ENCODE peak calls at places on chromosomes 13 and 19, in six cellular contexts. H, O, G, P, T and F are unnamed samples.

GRCh38 chr13:73822671-73823592 is 311.3 kb downstream of the KLF12 start:
- ATAC-seq in H (peak), P (no peak), T (no peak), G (peak), O (no peak), F (peak)

GRCh38 chr19:55406869-55407624 is 541 bp downstream of the UBE2S start:
- ATAC-seq in T (peak), O (peak), G (no peak), H (peak), P (no peak), F (peak)

GRCh38 chr13:105345116-105345515 is 1190.3 kb downstream of the EFNB2 start:
- ATAC-seq in O (no peak), G (no peak), P (no peak), T (no peak), H (no peak), F (no peak)

GRCh38 chr19:50287331-50287730 is 41.8 kb downstream of the KCNC3 start:
- ATAC-seq in H (no peak), G (no peak), P (no peak), T (no peak), O (no peak), F (no peak)

GRCh38 chr13:51721485-51721884 is 82.5 kb downstream of the DHRS12 start:
- ATAC-seq in P (peak), H (no peak), G (peak), T (peak), O (peak), F (peak)

GRCh38 chr19:1258707-1259205 is 10.4 kb downstream of the MIDN start:
- ATAC-seq in H (peak), O (no peak), P (no peak), G (no peak), T (no peak), F (no peak)

GRCh38 chr13:73933795-73934194 is 200.4 kb downstream of the KLF12 start:
- ATAC-seq in H (peak), O (no peak), G (no peak), T (no peak), P (no peak), F (no peak)

GRCh38 chr19:44587863-44588752 is 25.3 kb upstream of the IGSF23 start:
- ATAC-seq in T (no peak), H (peak), O (no peak), P (no peak), G (no peak), F (peak)

GRCh38 chr19:19866599-19867248 is 1.0 kb downstream of the ZNF253 start:
- ATAC-seq in T (no peak), O (no peak), G (no peak), P (no peak), H (peak), F (peak)

GRCh38 chr13:30792257-30793000 is 57.1 kb downstream of the ALOX5AP start:
- ATAC-seq in T (peak), G (peak), P (peak), O (peak), H (no peak), F (no peak)

GRCh38 chr13:98990701-98991100 is 12.8 kb upstream of the DOCK9 start:
- ATAC-seq in G (no peak), P (no peak), T (no peak), O (no peak), H (no peak), F (no peak)

GRCh38 chr19:48987323-48987722 is 5.8 kb downstream of the GYS1 start:
- ATAC-seq in O (no peak), H (peak), T (no peak), G (no peak), P (no peak), F (peak)

GRCh38 chr19:29086646-29087045 is 126.3 kb downstream of the UQCRFS1 start:
- ATAC-seq in P (no peak), H (no peak), T (no peak), G (no peak), O (no peak), F (no peak)

GRCh38 chr19:56107626-56108351 is 13.3 kb downstream of the ZNF787 start:
- ATAC-seq in T (no peak), P (no peak), H (no peak), O (no peak), G (no peak), F (no peak)